ENCODE peak calls at places on chromosomes 2 and 18, in eight cellular contexts. One of them, this sample, is unnamed.

GRCh38 chr18:22489694-22490093 is 72.0 kb upstream of the CTAGE1 start:
- DNase-seq in CD8-positive, alpha-beta T cell: no peak
- DNase-seq in tibial nerve: no peak
- DNase-seq in H9: no peak
- DNase-seq in neuronal stem cell: no peak
- DNase-seq in stomach: no peak
- DNase-seq in CD4-positive, CD25-positive, alpha-beta regulatory T cell: no peak
- DNase-seq in sigmoid colon: no peak
- DNase-seq in this sample: no peak

GRCh38 chr2:217220228-217221013 is 360.6 kb upstream of the TNP1 start:
- DNase-seq in CD4-positive, CD25-positive, alpha-beta regulatory T cell: no peak
- DNase-seq in neuronal stem cell: no peak
- DNase-seq in stomach: no peak
- DNase-seq in sigmoid colon: no peak
- DNase-seq in H9: no peak
- DNase-seq in CD8-positive, alpha-beta T cell: no peak
- DNase-seq in tibial nerve: no peak
- DNase-seq in this sample: no peak

GRCh38 chr2:213500881-213501280 is 216.6 kb downstream of the SPAG16 start:
- DNase-seq in neuronal stem cell: no peak
- DNase-seq in CD8-positive, alpha-beta T cell: no peak
- DNase-seq in tibial nerve: no peak
- DNase-seq in H9: no peak
- DNase-seq in CD4-positive, CD25-positive, alpha-beta regulatory T cell: no peak
- DNase-seq in stomach: no peak
- DNase-seq in sigmoid colon: no peak
- DNase-seq in this sample: no peak

GRCh38 chr2:102317715-102318114 is 6.4 kb downstream of the IL1RL1 start:
- DNase-seq in tibial nerve: no peak
- DNase-seq in neuronal stem cell: no peak
- DNase-seq in sigmoid colon: no peak
- DNase-seq in CD8-positive, alpha-beta T cell: no peak
- DNase-seq in CD4-positive, CD25-positive, alpha-beta regulatory T cell: no peak
- DNase-seq in H9: no peak
- DNase-seq in stomach: no peak
- DNase-seq in this sample: no peak

GRCh38 chr2:226514895-226515294 is 284.7 kb downstream of the IRS1 start:
- DNase-seq in sigmoid colon: no peak
- DNase-seq in CD4-positive, CD25-positive, alpha-beta regulatory T cell: no peak
- DNase-seq in H9: no peak
- DNase-seq in stomach: no peak
- DNase-seq in CD8-positive, alpha-beta T cell: no peak
- DNase-seq in neuronal stem cell: no peak
- DNase-seq in tibial nerve: no peak
- DNase-seq in this sample: no peak

GRCh38 chr2:55923091-55923977 is at the start of gene EFEMP1:
- DNase-seq in CD8-positive, alpha-beta T cell: no peak
- DNase-seq in tibial nerve: peak; percentile 51
- DNase-seq in neuronal stem cell: peak; percentile 79
- DNase-seq in H9: peak; percentile 75
- DNase-seq in sigmoid colon: peak; percentile 81
- DNase-seq in CD4-positive, CD25-positive, alpha-beta regulatory T cell: no peak
- DNase-seq in stomach: peak; percentile 69
- DNase-seq in this sample: no peak

GRCh38 chr2:240913810-240914644 is 7.9 kb downstream of the CROCC2 start:
- DNase-seq in sigmoid colon: peak; percentile 76
- DNase-seq in CD8-positive, alpha-beta T cell: peak; percentile 54
- DNase-seq in tibial nerve: peak; percentile 80
- DNase-seq in neuronal stem cell: peak; percentile 69
- DNase-seq in H9: peak; percentile 87
- DNase-seq in stomach: peak; percentile 70
- DNase-seq in CD4-positive, CD25-positive, alpha-beta regulatory T cell: peak; percentile 31
- DNase-seq in this sample: peak; percentile 85

GRCh38 chr2:241309684-241310117 is 5.8 kb downstream of the HDLBP start:
- DNase-seq in stomach: peak; percentile 38
- DNase-seq in neuronal stem cell: no peak
- DNase-seq in CD4-positive, CD25-positive, alpha-beta regulatory T cell: peak; percentile 79
- DNase-seq in CD8-positive, alpha-beta T cell: peak; percentile 78
- DNase-seq in sigmoid colon: no peak
- DNase-seq in H9: no peak
- DNase-seq in tibial nerve: no peak
- DNase-seq in this sample: peak; percentile 88

GRCh38 chr2:28004086-28004485 is 113.6 kb downstream of the BABAM2 start:
- DNase-seq in sigmoid colon: no peak
- DNase-seq in CD8-positive, alpha-beta T cell: no peak
- DNase-seq in tibial nerve: no peak
- DNase-seq in CD4-positive, CD25-positive, alpha-beta regulatory T cell: peak; percentile 71
- DNase-seq in H9: no peak
- DNase-seq in neuronal stem cell: no peak
- DNase-seq in stomach: no peak
- DNase-seq in this sample: no peak

GRCh38 chr2:147025611-147026010 is 819.2 kb upstream of the ACVR2A start:
- DNase-seq in H9: no peak
- DNase-seq in sigmoid colon: no peak
- DNase-seq in CD4-positive, CD25-positive, alpha-beta regulatory T cell: no peak
- DNase-seq in neuronal stem cell: no peak
- DNase-seq in tibial nerve: no peak
- DNase-seq in CD8-positive, alpha-beta T cell: no peak
- DNase-seq in stomach: no peak
- DNase-seq in this sample: no peak

GRCh38 chr2:227655454-227655853 is 11.2 kb upstream of the SCYGR5 start:
- DNase-seq in CD8-positive, alpha-beta T cell: no peak
- DNase-seq in H9: no peak
- DNase-seq in sigmoid colon: no peak
- DNase-seq in tibial nerve: no peak
- DNase-seq in stomach: no peak
- DNase-seq in neuronal stem cell: no peak
- DNase-seq in CD4-positive, CD25-positive, alpha-beta regulatory T cell: no peak
- DNase-seq in this sample: no peak

GRCh38 chr2:196718394-196718793 is 78.9 kb downstream of the CCDC150 start:
- DNase-seq in stomach: no peak
- DNase-seq in tibial nerve: no peak
- DNase-seq in H9: no peak
- DNase-seq in CD8-positive, alpha-beta T cell: no peak
- DNase-seq in sigmoid colon: no peak
- DNase-seq in neuronal stem cell: no peak
- DNase-seq in CD4-positive, CD25-positive, alpha-beta regulatory T cell: no peak
- DNase-seq in this sample: no peak

GRCh38 chr2:191246820-191247380 is 1.7 kb downstream of the MYO1B start:
- DNase-seq in stomach: no peak
- DNase-seq in CD8-positive, alpha-beta T cell: no peak
- DNase-seq in CD4-positive, CD25-positive, alpha-beta regulatory T cell: no peak
- DNase-seq in sigmoid colon: no peak
- DNase-seq in H9: no peak
- DNase-seq in tibial nerve: no peak
- DNase-seq in neuronal stem cell: no peak
- DNase-seq in this sample: no peak

GRCh38 chr2:36663851-36664715 is 32.4 kb upstream of the VIT start:
- DNase-seq in H9: peak; percentile 36
- DNase-seq in CD4-positive, CD25-positive, alpha-beta regulatory T cell: peak; percentile 58
- DNase-seq in sigmoid colon: no peak
- DNase-seq in tibial nerve: no peak
- DNase-seq in CD8-positive, alpha-beta T cell: no peak
- DNase-seq in stomach: no peak
- DNase-seq in neuronal stem cell: peak; percentile 54
- DNase-seq in this sample: peak; percentile 78

DNA sequence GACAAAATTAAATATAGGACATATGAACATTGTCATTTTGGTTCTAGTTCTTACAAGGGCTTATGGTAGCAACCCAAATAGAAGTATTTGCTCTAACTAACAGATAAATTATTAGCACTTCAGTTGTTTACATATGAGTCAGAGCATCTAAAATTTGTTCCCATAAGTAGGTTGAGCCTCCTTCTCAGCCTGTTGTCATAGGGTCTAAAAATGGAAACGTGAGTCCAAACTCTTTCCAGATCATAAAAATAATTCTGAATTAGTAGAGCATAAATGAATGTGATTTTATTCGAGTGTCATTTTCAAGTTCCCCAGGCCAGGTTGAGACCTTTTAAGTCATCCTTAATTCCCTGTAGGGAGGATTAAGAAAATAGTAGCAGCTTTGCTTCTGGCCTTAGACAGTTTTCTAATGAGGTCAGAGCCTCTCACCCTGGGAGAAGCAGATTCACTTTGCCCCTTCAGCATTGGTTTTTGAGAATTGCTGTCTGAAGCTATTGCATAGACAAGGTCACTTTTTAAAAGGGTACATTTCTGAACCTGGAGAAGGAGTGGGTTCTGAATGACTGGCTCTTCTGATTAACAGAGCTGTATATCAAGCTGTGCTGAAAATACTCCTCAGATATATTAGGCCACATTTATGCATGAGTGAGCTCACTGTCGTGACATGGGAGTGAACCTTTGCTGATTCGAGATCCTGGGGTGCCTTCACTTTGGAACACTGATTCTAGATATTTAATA is 164.3 kb downstream of the NEDD4L start:
- DNase-seq in CD8-positive, alpha-beta T cell: no peak
- DNase-seq in sigmoid colon: no peak
- DNase-seq in CD4-positive, CD25-positive, alpha-beta regulatory T cell: no peak
- DNase-seq in stomach: no peak
- DNase-seq in neuronal stem cell: no peak
- DNase-seq in H9: no peak
- DNase-seq in tibial nerve: no peak
- DNase-seq in this sample: no peak
- H3K4me1 ChIP-seq in CD8-positive, alpha-beta T cell: no peaks in the 10 kb centered on the region
- H3K4me1 ChIP-seq in sigmoid colon: peaks cover 41% of the 10 kb centered on the region
- H3K4me1 ChIP-seq in CD4-positive, CD25-positive, alpha-beta regulatory T cell: no peaks in the 10 kb centered on the region
- H3K4me1 ChIP-seq in stomach: peaks cover 12% of the 10 kb centered on the region
- H3K4me1 ChIP-seq in neuronal stem cell: peaks cover 4% of the 10 kb centered on the region
- H3K4me1 ChIP-seq in H9: peaks cover 4% of the 10 kb centered on the region
- H3K4me1 ChIP-seq in tibial nerve: no peaks in the 10 kb centered on the region
- H3K4me1 ChIP-seq in this sample: peaks cover 6% of the 10 kb centered on the region

DNA sequence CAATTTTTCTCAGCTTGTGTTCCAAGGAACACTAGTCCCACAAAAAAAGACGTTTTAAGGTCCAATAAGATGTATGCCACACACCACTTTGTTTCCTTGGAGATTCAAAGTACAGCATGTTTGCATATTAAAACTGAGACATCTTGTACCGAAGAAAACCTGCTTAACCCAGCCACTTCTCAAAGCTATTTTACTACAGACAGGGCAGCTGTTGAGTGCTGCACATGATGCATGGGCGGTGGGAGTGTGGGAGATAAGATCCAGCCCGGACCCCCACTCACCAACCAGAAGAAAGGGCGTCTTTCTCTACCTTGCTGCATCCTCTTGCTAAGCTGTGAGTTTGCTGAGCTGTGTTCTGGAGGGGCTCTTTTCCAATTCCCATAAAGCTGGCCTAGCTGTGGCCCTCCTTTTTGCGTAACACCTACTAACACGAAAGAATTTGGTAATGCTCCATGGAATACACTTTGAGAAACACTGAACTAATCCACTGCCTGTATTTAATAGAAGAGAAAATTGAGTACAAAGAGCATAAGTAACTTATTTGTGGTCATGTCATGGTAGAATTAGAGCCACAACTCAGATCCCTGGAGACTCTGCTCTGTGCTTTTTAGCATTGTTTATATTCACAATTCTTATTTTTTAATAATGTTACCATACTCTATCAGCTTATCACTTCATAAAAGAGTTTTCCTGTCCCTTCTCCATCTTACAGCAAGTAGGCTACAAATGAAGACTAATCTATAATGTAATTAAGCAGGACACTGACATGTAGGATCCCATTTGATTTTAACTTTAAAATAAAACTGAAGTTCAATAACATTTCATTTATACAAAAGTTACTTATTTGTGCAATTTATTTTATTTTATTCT is 90.0 kb downstream of the PLEKHM3 start:
- DNase-seq in CD8-positive, alpha-beta T cell: no peak
- DNase-seq in sigmoid colon: no peak
- DNase-seq in neuronal stem cell: no peak
- DNase-seq in CD4-positive, CD25-positive, alpha-beta regulatory T cell: no peak
- DNase-seq in tibial nerve: no peak
- DNase-seq in stomach: no peak
- DNase-seq in H9: no peak
- DNase-seq in this sample: no peak
- H3K27ac ChIP-seq in CD8-positive, alpha-beta T cell: no peak overlapping the region
- H3K27ac ChIP-seq in sigmoid colon: peak overlapping the region; percentile 31
- H3K27ac ChIP-seq in neuronal stem cell: no peak overlapping the region
- H3K27ac ChIP-seq in CD4-positive, CD25-positive, alpha-beta regulatory T cell: no peak overlapping the region
- H3K27ac ChIP-seq in tibial nerve: no peak overlapping the region
- H3K27ac ChIP-seq in stomach: no peak overlapping the region
- H3K27ac ChIP-seq in H9: no peak overlapping the region
- H3K27ac ChIP-seq in this sample: no peak overlapping the region

DNA sequence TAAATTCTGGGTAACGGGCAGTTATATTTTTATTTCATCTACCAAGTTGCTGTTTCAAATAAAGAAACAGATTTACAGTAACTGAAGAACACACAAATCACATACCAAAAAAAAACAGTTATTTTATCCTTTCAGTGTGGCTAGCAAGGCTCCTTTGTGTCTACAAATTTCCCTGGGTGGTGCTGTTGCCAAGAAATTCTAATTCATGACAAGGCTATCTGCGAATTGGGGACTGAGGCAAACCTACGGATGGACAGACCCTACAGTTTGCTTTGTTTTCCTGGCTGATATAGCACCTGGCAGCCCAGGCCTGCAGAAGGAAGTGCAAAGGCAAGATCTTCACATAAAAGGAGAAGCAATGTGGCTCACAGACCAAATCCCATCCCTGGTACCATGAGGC is 4.5 kb downstream of the KLF7 start:
- DNase-seq in tibial nerve: no peak
- DNase-seq in stomach: no peak
- DNase-seq in neuronal stem cell: no peak
- DNase-seq in CD4-positive, CD25-positive, alpha-beta regulatory T cell: no peak
- DNase-seq in sigmoid colon: no peak
- DNase-seq in H9: no peak
- DNase-seq in CD8-positive, alpha-beta T cell: no peak
- DNase-seq in this sample: no peak
- H3K4me1 ChIP-seq in tibial nerve: no peaks in the 10 kb centered on the region
- H3K4me1 ChIP-seq in stomach: peaks cover 26% of the 10 kb centered on the region
- H3K4me1 ChIP-seq in neuronal stem cell: peaks cover 26% of the 10 kb centered on the region
- H3K4me1 ChIP-seq in CD4-positive, CD25-positive, alpha-beta regulatory T cell: peaks cover 33% of the 10 kb centered on the region
- H3K4me1 ChIP-seq in sigmoid colon: peaks cover 57% of the 10 kb centered on the region
- H3K4me1 ChIP-seq in H9: peaks cover 10% of the 10 kb centered on the region
- H3K4me1 ChIP-seq in CD8-positive, alpha-beta T cell: peaks cover 23% of the 10 kb centered on the region
- H3K4me1 ChIP-seq in this sample: peaks cover 20% of the 10 kb centered on the region

GRCh38 chr18:11909597-11910026 is 1.5 kb upstream of the MPPE1 start:
- DNase-seq in sigmoid colon: no peak
- DNase-seq in CD8-positive, alpha-beta T cell: no peak
- DNase-seq in H9: no peak
- DNase-seq in CD4-positive, CD25-positive, alpha-beta regulatory T cell: peak; percentile 15
- DNase-seq in stomach: no peak
- DNase-seq in neuronal stem cell: no peak
- DNase-seq in tibial nerve: no peak
- DNase-seq in this sample: no peak

GRCh38 chr18:11908182-11909080 is at the start of gene MPPE1:
- DNase-seq in CD4-positive, CD25-positive, alpha-beta regulatory T cell: peak; percentile 94
- DNase-seq in sigmoid colon: peak; percentile 94
- DNase-seq in tibial nerve: peak; percentile 78
- DNase-seq in stomach: peak; percentile 93
- DNase-seq in neuronal stem cell: peak; percentile 80
- DNase-seq in H9: peak; percentile 88
- DNase-seq in CD8-positive, alpha-beta T cell: peak; percentile 83
- DNase-seq in this sample: peak; percentile 96

GRCh38 chr18:11906181-11906580 is 1.9 kb downstream of the MPPE1 start:
- DNase-seq in neuronal stem cell: no peak
- DNase-seq in tibial nerve: no peak
- DNase-seq in sigmoid colon: no peak
- DNase-seq in CD8-positive, alpha-beta T cell: no peak
- DNase-seq in CD4-positive, CD25-positive, alpha-beta regulatory T cell: peak; percentile 34
- DNase-seq in stomach: no peak
- DNase-seq in H9: no peak
- DNase-seq in this sample: no peak

GRCh38 chr18:11906926-11907874 is 917 bp downstream of the MPPE1 start:
- DNase-seq in sigmoid colon: no peak
- DNase-seq in H9: no peak
- DNase-seq in tibial nerve: no peak
- DNase-seq in CD4-positive, CD25-positive, alpha-beta regulatory T cell: no peak
- DNase-seq in stomach: no peak
- DNase-seq in neuronal stem cell: no peak
- DNase-seq in CD8-positive, alpha-beta T cell: no peak
- DNase-seq in this sample: peak; percentile 52

GRCh38 chr18:11909081-11909410 is 929 bp upstream of the MPPE1 start:
- DNase-seq in CD4-positive, CD25-positive, alpha-beta regulatory T cell: peak; percentile 52
- DNase-seq in tibial nerve: no peak
- DNase-seq in H9: no peak
- DNase-seq in neuronal stem cell: no peak
- DNase-seq in stomach: no peak
- DNase-seq in sigmoid colon: no peak
- DNase-seq in CD8-positive, alpha-beta T cell: no peak
- DNase-seq in this sample: no peak
- H3K27ac ChIP-seq in CD4-positive, CD25-positive, alpha-beta regulatory T cell: peak overlapping the region; percentile 92
- H3K27ac ChIP-seq in tibial nerve: peak overlapping the region; percentile 98
- H3K27ac ChIP-seq in H9: no peak overlapping the region
- H3K27ac ChIP-seq in neuronal stem cell: no peak overlapping the region
- H3K27ac ChIP-seq in stomach: peak overlapping the region; percentile 98
- H3K27ac ChIP-seq in sigmoid colon: peak overlapping the region; percentile 98
- H3K27ac ChIP-seq in CD8-positive, alpha-beta T cell: peak overlapping the region; percentile 92
- H3K27ac ChIP-seq in this sample: no peak overlapping the region

This sample was measured in Karpas-422.